ENCODE peak calls at places on chromosomes 11 and 22, in four cellular contexts. H is GM12878, V is K562, Z is WTC11. I is an unnamed sample.

GRCh38 chr22:24026733-24027132 is 15.6 kb downstream of the CABIN1 start:
- DNase-seq in V (no peak), Z (no peak), H (no peak), I (no peak)

GRCh38 chr11:67437082-67437821 is at the start of gene PTPRCAP:
- DNase-seq in Z (peak; percentile 57), H (no peak), V (peak; percentile 65), I (no peak)

GRCh38 chr22:41976961-41977566 is 7.8 kb downstream of the SEPTIN3 start:
- DNase-seq in H (no peak), Z (peak; percentile 40), V (no peak), I (no peak)

GRCh38 chr11:110759972-110760381 is 47.7 kb upstream of the ARHGAP20 start:
- DNase-seq in Z (no peak), V (no peak), H (no peak), I (no peak)

GRCh38 chr11:122700676-122701075 is 45.2 kb downstream of the UBASH3B start:
- DNase-seq in Z (no peak), V (no peak), H (no peak), I (no peak)

GRCh38 chr11:20194470-20194869 is 34.2 kb upstream of the DBX1 start:
- DNase-seq in Z (no peak), H (no peak), V (no peak), I (no peak)

GRCh38 chr11:124879229-124879998 is 14.2 kb downstream of the ROBO3 start:
- DNase-seq in H (no peak), Z (no peak), V (no peak), I (no peak)

GRCh38 chr11:1168256-1168655 is 10.5 kb downstream of the MUC5AC start:
- DNase-seq in V (no peak), H (no peak), Z (no peak), I (no peak)

GRCh38 chr22:37284807-37285355 is 2.6 kb downstream of the CYTH4 start:
- DNase-seq in Z (no peak), H (peak; percentile 68), V (no peak), I (no peak)

GRCh38 chr11:2975594-2975993 is 16.5 kb downstream of the NAP1L4 start:
- DNase-seq in H (no peak), Z (no peak), V (peak; percentile 61), I (peak; percentile 50)

GRCh38 chr11:86977441-86978050 is 22.4 kb upstream of the FZD4 start:
- DNase-seq in H (no peak), V (no peak), Z (no peak), I (no peak)

GRCh38 chr11:100830978-100831732 is 144.1 kb downstream of the ARHGAP42 start:
- DNase-seq in Z (no peak), H (no peak), V (no peak), I (no peak)

GRCh38 chr22:24580276-24580675 is 12.6 kb downstream of the LRRC75B start:
- DNase-seq in Z (no peak), H (no peak), V (no peak), I (no peak)

GRCh38 chr11:124717786-124718634 is 21.7 kb upstream of the NRGN start:
- DNase-seq in H (no peak), V (no peak), Z (peak; percentile 54), I (peak; percentile 6)

GRCh38 chr11:79179087-79179486 is 261.7 kb downstream of the TENM4 start:
- DNase-seq in H (no peak), V (no peak), Z (no peak), I (no peak)

GRCh38 chr11:118845369-118845768 is 38.3 kb upstream of the CXCR5 start:
- DNase-seq in V (peak; percentile 36), H (no peak), Z (no peak), I (no peak)

GRCh38 chr22:37401401-37401859 is 25.8 kb downstream of the ELFN2 start:
- DNase-seq in H (no peak), V (no peak), Z (no peak), I (no peak)

GRCh38 chr11:33135768-33136443 is 25.4 kb downstream of the CSTF3 start:
- DNase-seq in Z (no peak), V (no peak), H (no peak), I (no peak)

GRCh38 chr11:3840289-3840869 is 380 bp downstream of the RHOG start:
- DNase-seq in H (no peak), Z (no peak), V (no peak), I (no peak)

GRCh38 chr11:8071616-8072581 is 9.1 kb upstream of the TUB start:
- DNase-seq in Z (no peak), H (no peak), V (no peak), I (no peak)

GRCh38 chr11:90288207-90288821 is 65.5 kb upstream of the CHORDC1 start:
- DNase-seq in H (no peak), Z (no peak), V (peak; percentile 19), I (peak; percentile 33)

GRCh38 chr22:49393526-49393925 is 434.1 kb downstream of the BRD1 start:
- DNase-seq in V (no peak), H (no peak), Z (no peak), I (no peak)

GRCh38 chr11:119262668-119263351 is 54.1 kb downstream of the MCAM start:
- DNase-seq in Z (no peak), V (peak; percentile 27), H (peak; percentile 63), I (no peak)

GRCh38 chr11:3014314-3014938 is 22.3 kb upstream of the NAP1L4 start:
- DNase-seq in H (no peak), Z (no peak), V (no peak), I (no peak)

GRCh38 chr11:83235825-83236224 is 42.3 kb downstream of the ANKRD42 start:
- DNase-seq in Z (no peak), H (no peak), V (no peak), I (no peak)

GRCh38 chr11:74139151-74139918 is 31.5 kb downstream of the C2CD3 start:
- DNase-seq in Z (no peak), V (no peak), H (no peak), I (no peak)

GRCh38 chr22:25749420-25750169 is 7.6 kb downstream of the MYO18B start:
- DNase-seq in H (peak; percentile 35), V (peak; percentile 74), Z (no peak), I (no peak)

GRCh38 chr11:44799036-44799435 is 72.3 kb downstream of the TSPAN18 start:
- DNase-seq in V (no peak), Z (no peak), H (no peak), I (no peak)

GRCh38 chr11:43758942-43759341 is 78.4 kb downstream of the HSD17B12 start:
- DNase-seq in H (no peak), V (no peak), Z (no peak), I (no peak)

GRCh38 chr22:41369089-41369745 is 12.5 kb upstream of the TEF start:
- DNase-seq in V (no peak), H (no peak), Z (no peak), I (no peak)

GRCh38 chr22:38862375-38863329 is 9.4 kb downstream of the CBX6 start:
- DNase-seq in H (no peak), Z (peak; percentile 41), V (no peak), I (no peak)

GRCh38 chr22:20319041-20319744 is 667 bp downstream of the DGCR6L start:
- DNase-seq in H (no peak), V (peak; percentile 85), Z (peak; percentile 38), I (no peak)

GRCh38 chr22:20319745-20320658 is at the start of gene DGCR6L:
- DNase-seq in Z (peak; percentile 97), H (peak; percentile 62), V (no peak), I (peak; percentile 76)

DNA sequence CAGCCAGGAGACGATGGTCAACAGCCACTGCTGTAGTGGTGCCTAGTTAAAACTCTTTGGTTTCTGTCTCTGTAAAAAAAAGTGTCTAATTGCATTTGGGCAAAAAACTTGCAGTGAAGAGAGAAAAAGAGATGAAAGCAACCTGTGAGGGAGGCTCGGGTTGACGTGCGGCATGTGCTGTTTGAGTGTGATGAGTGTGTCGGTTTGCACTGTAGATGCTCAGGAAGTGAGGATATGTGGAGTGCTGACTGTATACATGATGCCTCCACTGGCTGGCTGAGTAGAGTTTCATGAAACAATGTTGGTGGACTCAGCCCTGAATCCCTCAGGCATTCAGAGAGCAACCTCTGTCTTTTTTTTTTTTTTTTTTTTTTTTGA is 4.3 kb upstream of the DGCR6L start:
- DNase-seq in H (no peak), Z (no peak), V (peak; percentile 26), I (peak; percentile 0)
- TF ChIP-seq ETV6 in H (no peak), Z (no peak), V (no peak), I (no peak)

GRCh38 chr11:47390084-47390760 is 11.9 kb upstream of the SPI1 start:
- DNase-seq in H (no peak), Z (no peak), V (no peak), I (no peak)

GRCh38 chr11:47389577-47390072 is 11.3 kb upstream of the SPI1 start:
- DNase-seq in Z (no peak), H (no peak), V (no peak), I (no peak)

GRCh38 chr11:47392546-47393162 is 14.3 kb upstream of the SPI1 start:
- DNase-seq in H (no peak), Z (no peak), V (no peak), I (no peak)

GRCh38 chr11:47391711-47392432 is 13.5 kb upstream of the SPI1 start:
- DNase-seq in H (no peak), V (no peak), Z (no peak), I (no peak)

DNA sequence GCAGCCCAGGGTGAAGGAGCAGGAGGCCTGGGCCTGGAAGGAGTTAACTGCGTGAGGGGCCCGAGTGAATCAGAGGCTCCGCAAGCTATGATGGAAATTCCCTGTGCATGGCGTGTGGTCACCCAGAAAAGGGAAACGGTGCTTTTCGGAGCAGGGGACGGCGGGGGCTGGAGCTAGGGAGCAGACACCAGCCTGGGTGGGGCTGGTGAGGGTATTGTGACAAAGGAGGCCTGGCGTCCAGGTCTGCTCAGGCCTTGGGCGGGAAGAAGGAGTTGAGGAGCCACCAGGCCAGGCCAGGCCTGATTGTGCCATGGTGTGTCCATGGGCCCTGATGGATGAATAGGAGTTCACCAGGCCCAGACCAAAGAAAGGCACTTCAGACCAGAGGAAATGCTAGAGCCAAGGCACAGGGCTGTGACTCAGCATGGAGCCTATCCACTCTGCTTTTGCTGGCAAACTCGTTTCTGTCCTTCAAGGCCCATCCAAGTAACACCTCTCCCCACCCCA is 12.8 kb upstream of the SPI1 start:
- DNase-seq in H (no peak), Z (no peak), V (no peak), I (no peak)
- TF ChIP-seq ETV6 in H (no peak), Z (no peak), V (no peak), I (no peak)

DNA sequence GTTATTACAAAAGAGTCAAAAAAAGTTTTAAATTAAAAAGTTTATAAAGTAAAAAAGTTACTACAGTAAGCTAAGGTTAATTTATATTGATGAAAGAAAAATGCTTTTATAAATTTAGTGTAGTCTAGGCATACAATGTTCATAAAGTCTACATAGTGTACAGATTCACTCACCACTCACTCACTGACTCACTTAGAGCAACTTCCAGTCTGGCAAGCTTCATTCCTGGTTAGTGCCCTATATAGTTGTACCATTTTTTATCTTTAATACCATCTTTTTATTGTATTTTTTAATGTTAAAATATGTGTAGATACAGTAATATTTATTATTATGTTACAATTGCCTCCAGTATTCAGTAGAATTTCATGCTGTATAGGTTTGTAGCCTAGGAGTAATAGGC is 2.6 kb upstream of the MMP10 start:
- DNase-seq in Z (no peak), V (no peak), H (no peak), I (no peak)
- TF ChIP-seq ETV6 in Z (no peak), V (no peak), H (no peak), I (no peak)

DNA sequence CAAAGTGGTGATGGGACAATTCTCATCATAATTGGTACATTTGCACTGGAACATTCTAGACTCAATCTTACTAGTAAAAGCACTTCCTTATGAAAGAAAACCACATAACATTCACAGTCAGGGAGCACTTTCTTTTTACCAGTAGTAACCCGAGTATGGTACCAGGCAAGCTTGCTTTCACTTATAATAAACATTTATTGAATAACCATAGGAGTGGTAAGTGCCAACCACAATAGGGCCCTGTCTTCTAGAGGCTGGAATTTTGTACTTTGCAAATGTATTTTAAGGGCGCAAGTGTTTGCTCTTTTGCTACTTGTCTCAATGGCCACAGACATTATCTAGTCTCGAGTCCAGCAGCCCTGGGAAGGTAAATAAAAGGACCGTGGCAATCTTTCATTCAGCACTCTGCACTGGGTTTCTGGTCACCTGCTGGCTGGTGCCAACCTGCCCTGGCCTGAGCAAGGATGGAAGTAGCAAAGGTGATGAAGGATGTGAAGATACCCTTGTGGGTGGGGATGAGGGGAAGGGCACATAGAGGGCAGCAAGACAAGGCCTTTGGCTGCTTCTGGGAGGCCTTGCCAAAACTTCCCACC is 24.2 kb downstream of the C22orf31 start:
- DNase-seq in Z (no peak), V (no peak), H (no peak), I (peak; percentile 56)
- TF ChIP-seq ETV6 in Z (no peak), V (no peak), H (no peak), I (no peak)